ENCODE peak calls at places on chromosomes 6 and 20, in four cellular contexts. Q is H9, B is IMR-90, I is SK-N-SH. P is an unnamed sample.

GRCh38 chr6:122869437-122870024 is 80.5 kb downstream of the SMPDL3A start:
- DNase-seq in Q (peak; percentile 50), B (peak; percentile 47), I (peak; percentile 60), P (peak; percentile 24)

GRCh38 chr6:64113703-64114102 is 478.1 kb downstream of the PHF3 start:
- DNase-seq in Q (no peak), B (no peak), I (no peak), P (no peak)

GRCh38 chr6:4134841-4135664 is at the start of gene ECI2:
- DNase-seq in Q (no peak), B (peak; percentile 27), I (peak; percentile 81), P (no peak)

GRCh38 chr6:157726892-157727628 is 96.0 kb upstream of the SNX9 start:
- DNase-seq in Q (no peak), B (no peak), I (no peak), P (no peak)

GRCh38 chr6:156256161-156256560 is 521.0 kb upstream of the ARID1B start:
- DNase-seq in Q (no peak), B (no peak), I (no peak), P (no peak)

GRCh38 chr6:79604583-79605037 is 26.5 kb upstream of the SH3BGRL2 start:
- DNase-seq in Q (no peak), B (peak; percentile 63), I (no peak), P (no peak)

GRCh38 chr6:145814035-145814500 is 527 bp downstream of the FBXO30 start:
- DNase-seq in Q (peak; percentile 50), B (no peak), I (peak; percentile 34), P (peak; percentile 39)

GRCh38 chr20:34712525-34713192 is 8.5 kb downstream of the TP53INP2 start:
- DNase-seq in Q (no peak), B (no peak), I (no peak), P (no peak)

GRCh38 chr6:138302554-138302953 is 75.2 kb upstream of the SMIM28 start:
- DNase-seq in Q (no peak), B (no peak), I (no peak), P (no peak)

GRCh38 chr20:49567421-49568256 is at the start of gene PTGIS:
- DNase-seq in Q (peak; percentile 81), B (no peak), I (peak; percentile 87), P (no peak)

GRCh38 chr6:10510592-10511367 is 10.4 kb upstream of the GCNT2 start:
- DNase-seq in Q (peak; percentile 79), B (peak; percentile 15), I (peak; percentile 71), P (peak; percentile 68)

GRCh38 chr6:16712931-16713484 is 48.3 kb downstream of the ATXN1 start:
- DNase-seq in Q (no peak), B (peak; percentile 95), I (no peak), P (no peak)

GRCh38 chr20:46978871-46979536 is 84.4 kb downstream of the EYA2 start:
- DNase-seq in Q (no peak), B (no peak), I (no peak), P (no peak)

GRCh38 chr6:116533233-116533957 is 12.1 kb downstream of the TRAPPC3L start:
- DNase-seq in Q (peak; percentile 58), B (no peak), I (no peak), P (no peak)

GRCh38 chr6:126094411-126094810 is 108.1 kb downstream of the TRMT11 start:
- DNase-seq in Q (no peak), B (no peak), I (no peak), P (no peak)

GRCh38 chr20:51335329-51335841 is 207.1 kb downstream of the NFATC2 start:
- DNase-seq in Q (no peak), B (peak; percentile 100), I (no peak), P (no peak)

GRCh38 chr6:133890941-133891813 is 2.3 kb downstream of the TCF21 start:
- DNase-seq in Q (peak; percentile 77), B (peak; percentile 39), I (peak; percentile 59), P (peak; percentile 25)

GRCh38 chr6:11634110-11634509 is 96.6 kb downstream of the TMEM170B start:
- DNase-seq in Q (no peak), B (no peak), I (no peak), P (no peak)

GRCh38 chr20:699811-700338 is 24.3 kb upstream of the SCRT2 start:
- DNase-seq in Q (peak; percentile 74), B (no peak), I (peak; percentile 92), P (no peak)

GRCh38 chr6:127366281-127367022 is 23.0 kb upstream of the ECHDC1 start:
- DNase-seq in Q (peak; percentile 53), B (peak; percentile 98), I (no peak), P (no peak)

GRCh38 chr6:170117111-170117972 is 173.5 kb downstream of the DLL1 start:
- DNase-seq in Q (peak; percentile 18), B (no peak), I (no peak), P (no peak)

GRCh38 chr20:46051556-46052323 is 22.7 kb downstream of the SLC12A5 start:
- DNase-seq in Q (no peak), B (peak; percentile 15), I (no peak), P (no peak)

GRCh38 chr6:133225560-133225959 is 15.6 kb upstream of the EYA4 start:
- DNase-seq in Q (no peak), B (no peak), I (no peak), P (no peak)

GRCh38 chr6:11628562-11628961 is 91.0 kb downstream of the TMEM170B start:
- DNase-seq in Q (no peak), B (no peak), I (no peak), P (no peak)

GRCh38 chr6:162377735-162378134 is 349.8 kb downstream of the PRKN start:
- DNase-seq in Q (no peak), B (no peak), I (no peak), P (no peak)

GRCh38 chr20:37534401-37535157 is 6.9 kb upstream of the BLCAP start:
- DNase-seq in Q (peak; percentile 46), B (peak; percentile 77), I (peak; percentile 61), P (peak; percentile 78)

GRCh38 chr6:92201618-92202017 is 1217.7 kb downstream of the EPHA7 start:
- DNase-seq in Q (no peak), B (no peak), I (no peak), P (no peak)

GRCh38 chr6:449486-450419 is 58.2 kb downstream of the IRF4 start:
- DNase-seq in Q (peak; percentile 18), B (no peak), I (no peak), P (no peak)

GRCh38 chr6:56954389-56955170 is at the start of gene BEND6:
- DNase-seq in Q (peak; percentile 74), B (peak; percentile 87), I (peak; percentile 87), P (peak; percentile 21)

GRCh38 chr6:156866181-156866862 is 89.1 kb downstream of the ARID1B start:
- DNase-seq in Q (no peak), B (peak; percentile 73), I (no peak), P (no peak)

GRCh38 chr6:30071081-30071818 is 4.3 kb downstream of the PPP1R11 start:
- DNase-seq in Q (peak; percentile 54), B (peak; percentile 15), I (peak; percentile 11), P (peak; percentile 28)

GRCh38 chr6:84976516-84977420 is 212.4 kb upstream of the TBX18 start:
- DNase-seq in Q (no peak), B (no peak), I (no peak), P (no peak)

GRCh38 chr20:19990911-19991707 is 26.1 kb upstream of the NAA20 start:
- DNase-seq in Q (no peak), B (no peak), I (no peak), P (no peak)

GRCh38 chr6:137218473-137218916 is 690 bp downstream of the IFNGR1 start:
- DNase-seq in Q (no peak), B (peak; percentile 52), I (peak; percentile 35), P (peak; percentile 57)

GRCh38 chr6:32623693-32624092 is 13.5 kb upstream of the HLA-DQA1 start:
- DNase-seq in Q (no peak), B (no peak), I (no peak), P (no peak)

GRCh38 chr20:32823078-32823477 is 3.3 kb downstream of the MAPRE1 start:
- DNase-seq in Q (no peak), B (peak; percentile 82), I (no peak), P (no peak)

GRCh38 chr20:10171864-10172751 is 46.5 kb upstream of the SNAP25 start:
- DNase-seq in Q (peak; percentile 78), B (peak; percentile 25), I (peak; percentile 89), P (peak; percentile 36)

GRCh38 chr20:2729251-2729713 is 36.7 kb downstream of the EBF4 start:
- DNase-seq in Q (no peak), B (no peak), I (peak; percentile 57), P (no peak)

DNA sequence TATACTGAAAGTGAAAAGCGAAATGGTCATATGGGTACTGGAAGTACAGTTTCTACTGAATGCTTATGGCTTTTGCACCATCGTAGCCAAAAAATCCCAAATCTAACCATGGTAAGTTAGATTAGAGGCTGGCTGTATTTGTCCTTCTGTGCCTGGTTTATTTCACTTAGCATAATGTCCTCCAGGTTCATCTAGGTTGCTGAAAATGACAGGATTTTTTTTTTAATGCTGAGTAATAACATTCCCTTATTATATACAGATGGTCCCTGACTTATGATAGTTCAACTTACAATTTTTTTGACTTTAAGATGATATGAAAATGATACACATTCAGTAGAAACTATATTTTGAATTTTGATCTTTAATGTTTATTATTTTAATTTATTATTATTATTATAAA is 7.6 kb downstream of the MYCT1 start:
- DNase-seq in Q (no peak), B (no peak), I (no peak), P (no peak)
- H3K9ac ChIP-seq in Q (no peak overlapping the region), B (no peak overlapping the region), I (peak overlapping the region; percentile 29), P (no peak overlapping the region)

DNA sequence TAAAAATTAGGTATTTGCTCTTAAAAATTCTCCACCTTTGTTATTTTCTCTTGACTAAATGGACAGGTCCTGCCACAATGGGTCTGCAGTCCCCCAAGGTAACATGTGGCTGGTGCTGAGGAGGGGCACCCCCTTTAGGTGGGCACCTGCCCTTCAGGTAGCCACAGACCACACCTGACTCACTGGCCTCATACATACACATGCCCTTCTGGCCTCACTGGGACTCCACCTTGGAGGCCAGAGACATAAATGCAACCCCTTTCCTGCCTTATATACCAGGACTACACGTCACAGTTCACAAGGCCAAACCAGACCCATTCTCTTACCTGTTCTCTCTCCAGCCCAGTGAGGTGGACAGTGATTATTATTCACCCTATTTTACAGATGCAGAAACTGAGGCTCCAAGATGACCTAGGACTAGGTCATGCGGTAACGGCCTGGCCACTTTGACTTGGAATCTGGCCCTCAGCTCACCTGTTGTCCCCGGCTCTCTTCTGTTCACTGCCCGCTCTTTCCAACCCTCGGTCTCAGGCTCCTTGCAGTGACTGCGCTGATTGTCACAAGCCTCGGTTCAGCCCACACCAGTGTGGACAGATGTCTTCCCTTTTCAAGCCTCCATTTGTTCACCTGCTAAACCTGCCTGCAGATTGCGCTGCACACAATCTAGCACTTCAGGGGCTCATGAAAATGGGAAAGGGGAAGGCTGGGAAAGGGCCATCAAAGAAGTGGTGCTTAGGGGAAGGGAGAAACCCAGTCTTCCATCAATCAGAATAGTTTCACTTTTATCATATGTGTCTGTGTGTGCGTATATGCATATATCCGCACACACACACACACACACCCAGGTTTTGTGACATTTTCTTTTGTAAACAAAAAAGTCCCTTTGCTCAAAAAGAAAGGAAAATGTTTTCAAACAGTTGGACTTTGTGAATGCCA is 121.7 kb downstream of the BCAS1 start:
- DNase-seq in Q (no peak), B (no peak), I (no peak), P (no peak)
- H3K9ac ChIP-seq in Q (no peak overlapping the region), B (no peak overlapping the region), I (peak overlapping the region; percentile 32), P (no peak overlapping the region)

GRCh38 chr6:91173651-91174050 is 586.8 kb upstream of the MAP3K7 start:
- DNase-seq in Q (no peak), B (no peak), I (no peak), P (no peak)
- H3K9ac ChIP-seq in Q (no peak overlapping the region), B (no peak overlapping the region), I (no peak overlapping the region), P (no peak overlapping the region)

GRCh38 chr6:33744895-33745546 is 1.7 kb downstream of the IP6K3 start:
- DNase-seq in Q (no peak), B (no peak), I (no peak), P (peak; percentile 78)
- H3K9ac ChIP-seq in Q (no peak overlapping the region), B (peak overlapping the region; percentile 39), I (no peak overlapping the region), P (peak overlapping the region; percentile 64)